ENCODE peak calls at places on chromosomes 6 and 20, in five cellular contexts. W, K, X, T and U are unnamed samples.

GRCh38 chr20:38426006-38426405 is 9.1 kb downstream of the SNHG17 start:
- DNase-seq in T (peak), X (peak), W (no peak), K (no peak), U (no peak)

GRCh38 chr20:13028001-13028400 is 19.2 kb downstream of the SPTLC3 start:
- DNase-seq in K (no peak), W (no peak), T (no peak), X (no peak), U (no peak)

GRCh38 chr20:32227744-32228688 is 20.3 kb downstream of the POFUT1 start:
- DNase-seq in X (no peak), T (peak), W (no peak), K (no peak), U (no peak)

GRCh38 chr6:28764014-28764723 is 159.6 kb downstream of the TRIM27 start:
- DNase-seq in W (no peak), X (no peak), K (no peak), T (no peak), U (no peak)

GRCh38 chr6:73263570-73263909 is 544 bp upstream of the KHDC1 start:
- DNase-seq in W (no peak), T (no peak), K (no peak), X (no peak), U (no peak)

GRCh38 chr6:145731432-145731831 is 3.9 kb downstream of the EPM2A start:
- DNase-seq in W (no peak), T (no peak), K (no peak), X (no peak), U (no peak)

GRCh38 chr20:58719258-58719657 is 26.7 kb downstream of the NPEPL1 start:
- DNase-seq in W (peak), X (no peak), T (no peak), K (no peak), U (peak)

GRCh38 chr6:33750244-33750991 is 3.7 kb upstream of the IP6K3 start:
- DNase-seq in T (no peak), K (no peak), X (no peak), W (no peak), U (no peak)

GRCh38 chr6:165689699-165690098 is 26.7 kb upstream of the PDE10A start:
- DNase-seq in T (no peak), W (no peak), K (no peak), X (no peak), U (no peak)

GRCh38 chr6:10951675-10952282 is 64.9 kb downstream of the SYCP2L start:
- DNase-seq in K (no peak), W (no peak), T (no peak), X (no peak), U (no peak)

GRCh38 chr20:55252525-55252924 is 752.8 kb downstream of the CBLN4 start:
- DNase-seq in T (no peak), W (no peak), K (no peak), X (no peak), U (no peak)

GRCh38 chr6:155310596-155310995 is 3.7 kb downstream of the TFB1M start:
- DNase-seq in X (no peak), T (no peak), K (no peak), W (no peak), U (no peak)

GRCh38 chr6:155026366-155027045 is 31.4 kb downstream of the TIAM2 start:
- DNase-seq in X (peak), K (no peak), T (peak), W (no peak), U (no peak)

GRCh38 chr6:56347526-56347925 is 100.1 kb upstream of the COL21A1 start:
- DNase-seq in T (no peak), K (no peak), X (no peak), W (no peak), U (no peak)

GRCh38 chr6:15945593-15946159 is 183.2 kb upstream of the MYLIP start:
- DNase-seq in W (no peak), K (no peak), T (no peak), X (no peak), U (no peak)

GRCh38 chr20:38645980-38646858 is 44.6 kb downstream of the ARHGAP40 start:
- DNase-seq in W (peak), K (peak), X (peak), T (peak), U (peak)

GRCh38 chr6:113073611-113074191 is 726.6 kb downstream of the RFPL4B start:
- DNase-seq in T (no peak), X (no peak), K (no peak), W (no peak), U (no peak)

GRCh38 chr6:144335914-144336313 is 50.8 kb downstream of the UTRN start:
- DNase-seq in X (no peak), W (no peak), K (no peak), T (no peak), U (no peak)

GRCh38 chr20:53399592-53400335 is 193.9 kb downstream of the ZNF217 start:
- DNase-seq in W (no peak), K (no peak), T (no peak), X (no peak), U (no peak)

GRCh38 chr20:20363449-20364015 is 4.4 kb upstream of the INSM1 start:
- DNase-seq in W (no peak), T (no peak), K (no peak), X (no peak), U (no peak)

GRCh38 chr6:109526905-109527628 is 44.0 kb upstream of the ZBTB24 start:
- DNase-seq in T (peak), W (peak), X (no peak), K (peak), U (no peak)

GRCh38 chr6:134802426-134803058 is 147.4 kb downstream of the ALDH8A1 start:
- DNase-seq in K (no peak), T (no peak), W (no peak), X (no peak), U (no peak)

GRCh38 chr6:25456249-25456648 is 177.1 kb downstream of the CARMIL1 start:
- DNase-seq in T (no peak), K (no peak), W (no peak), X (no peak), U (no peak)

GRCh38 chr6:135179920-135180457 is 1.1 kb upstream of the MYB start:
- DNase-seq in X (no peak), W (no peak), K (no peak), T (no peak), U (no peak)

GRCh38 chr6:43089467-43089866 is 13.4 kb downstream of the PTK7 start:
- DNase-seq in T (no peak), W (no peak), X (no peak), K (no peak), U (no peak)

GRCh38 chr6:30234361-30234760 is 21.2 kb upstream of the TRIM26 start:
- DNase-seq in K (no peak), X (no peak), W (no peak), T (no peak), U (no peak)

GRCh38 chr6:90238663-90239542 is 57.7 kb downstream of the BACH2 start:
- DNase-seq in W (no peak), T (no peak), X (no peak), K (no peak), U (no peak)

GRCh38 chr20:44400671-44401051 is 45.2 kb downstream of the HNF4A start:
- DNase-seq in K (no peak), X (no peak), T (no peak), W (no peak), U (no peak)

GRCh38 chr6:36938536-36938935 is 16.0 kb upstream of the PI16 start:
- DNase-seq in T (no peak), X (no peak), K (no peak), W (no peak), U (no peak)

GRCh38 chr6:163731215-163732013 is 316.9 kb downstream of the QKI start:
- DNase-seq in K (no peak), X (no peak), W (no peak), T (no peak), U (no peak)

GRCh38 chr20:39112196-39112743 is 150.1 kb downstream of the DHX35 start:
- DNase-seq in K (no peak), X (no peak), W (peak), T (peak), U (no peak)

GRCh38 chr6:26311385-26312095 is 53.5 kb upstream of the BTN3A2 start:
- DNase-seq in K (peak), W (no peak), X (no peak), T (peak), U (no peak)

GRCh38 chr6:52232990-52233389 is 11.3 kb downstream of the IL17F start:
- DNase-seq in X (no peak), W (no peak), T (no peak), K (no peak), U (no peak)

GRCh38 chr20:20212675-20213096 is 155.2 kb upstream of the INSM1 start:
- DNase-seq in X (no peak), K (no peak), W (no peak), T (no peak), U (no peak)

GRCh38 chr6:71349395-71349794 is 60.8 kb downstream of the OGFRL1 start:
- DNase-seq in K (no peak), T (no peak), W (no peak), X (no peak), U (no peak)

GRCh38 chr20:44704551-44704971 is 10.6 kb upstream of the CCN5 start:
- DNase-seq in T (peak), K (no peak), W (no peak), X (no peak), U (no peak)

GRCh38 chr6:166786704-166787293 is 159.7 kb upstream of the RPS6KA2 start:
- DNase-seq in K (no peak), X (no peak), T (peak), W (peak), U (no peak)

GRCh38 chr6:107701231-107701630 is 122.9 kb downstream of the SCML4 start:
- DNase-seq in T (no peak), W (no peak), K (no peak), X (no peak), U (no peak)

GRCh38 chr6:107697682-107698081 is 126.4 kb downstream of the SCML4 start:
- DNase-seq in K (no peak), T (no peak), W (no peak), X (no peak), U (no peak)

GRCh38 chr6:107699191-107700015 is 124.7 kb downstream of the SCML4 start:
- DNase-seq in W (no peak), X (no peak), K (no peak), T (no peak), U (no peak)

GRCh38 chr6:107698146-107698545 is 126.0 kb downstream of the SCML4 start:
- DNase-seq in T (no peak), W (no peak), X (no peak), K (no peak), U (no peak)

GRCh38 chr6:107700016-107700335 is 124.1 kb downstream of the SCML4 start:
- DNase-seq in K (no peak), X (no peak), W (no peak), T (no peak), U (no peak)
- TF ChIP-seq CTCF in K (no peak), X (no peak), W (no peak), T (no peak), U (no peak)

DNA sequence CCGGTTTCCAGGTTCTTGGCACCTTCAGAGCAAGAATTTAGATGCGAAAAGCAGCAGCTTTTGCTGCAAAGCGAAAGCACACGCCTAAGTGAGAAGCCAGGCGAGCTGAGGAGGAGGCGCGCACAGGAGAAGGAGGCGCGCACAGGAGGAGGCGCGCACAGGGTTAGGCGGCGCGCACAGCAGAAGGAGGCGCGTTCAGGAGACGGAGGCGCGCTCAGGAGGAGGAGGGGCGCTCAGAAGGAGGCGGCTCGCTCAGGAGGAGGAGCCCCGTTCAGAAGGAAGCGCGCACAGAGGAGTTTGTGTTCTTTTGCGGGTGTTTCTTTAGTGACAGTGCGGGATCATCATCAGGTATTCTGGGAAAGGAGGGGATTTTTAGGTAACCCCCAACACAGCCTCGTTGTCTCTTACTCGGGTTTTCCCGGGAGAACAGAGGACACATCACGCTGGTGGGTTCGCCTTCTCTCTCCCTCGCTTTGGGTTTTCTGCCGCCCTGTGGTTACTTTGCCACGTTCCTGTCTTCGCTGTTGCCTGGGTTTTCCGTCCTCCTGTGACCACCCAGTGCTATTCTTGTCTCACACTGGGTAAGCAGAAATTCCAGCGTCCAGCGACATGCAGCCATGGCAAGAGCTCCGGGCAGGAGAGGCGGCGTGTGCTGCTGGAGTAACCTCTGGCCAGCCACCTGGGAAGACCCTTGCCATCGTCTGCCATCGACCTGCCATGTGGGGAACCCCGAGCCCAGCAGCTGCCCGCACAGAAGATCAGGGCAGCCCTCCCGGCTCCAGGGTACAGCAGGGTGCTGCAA is 47.0 kb downstream of the WDR27 start:
- DNase-seq in W (peak), X (peak), K (peak), T (peak), U (no peak)
- TF ChIP-seq CTCF in W (no peak), X (peak), K (no peak), T (peak), U (peak)

DNA sequence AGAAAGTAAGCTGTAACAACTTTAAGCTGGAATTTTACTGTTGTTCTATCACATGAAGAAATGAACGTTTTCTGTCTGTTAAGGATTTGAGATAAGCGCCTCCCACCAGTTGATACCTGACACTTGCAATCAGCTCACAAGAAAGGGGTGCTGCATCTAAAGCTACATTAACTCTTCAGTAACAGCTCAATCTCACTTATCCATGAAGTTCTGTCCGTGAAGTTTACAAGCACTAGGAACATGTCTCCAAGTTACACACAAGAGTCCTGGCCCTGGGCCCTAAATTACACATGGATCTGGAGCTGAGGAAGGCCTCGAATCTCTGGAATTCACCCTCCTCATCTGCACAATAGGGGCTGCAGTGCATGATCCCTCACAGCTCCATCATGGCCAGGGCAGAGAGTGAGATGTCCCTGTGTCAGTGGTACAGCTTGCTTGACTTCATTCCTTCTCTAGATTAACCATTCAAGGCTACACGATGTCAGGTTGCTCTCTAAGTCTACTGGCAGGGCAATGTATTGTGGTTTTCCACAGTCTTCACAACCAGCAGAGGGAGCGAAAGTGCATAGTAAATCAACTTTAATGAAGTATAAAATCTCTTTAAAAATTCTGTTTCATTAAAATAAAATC is 182.4 kb upstream of the MCHR2 start:
- DNase-seq in W (no peak), T (peak), X (no peak), K (no peak), U (no peak)
- TF ChIP-seq CTCF in W (no peak), T (no peak), X (peak), K (no peak), U (peak)

GRCh38 chr20:47854687-47855212 is 69.5 kb upstream of the SULF2 start:
- DNase-seq in X (no peak), T (peak), K (no peak), W (no peak), U (no peak)
- TF ChIP-seq CTCF in X (no peak), T (peak), K (no peak), W (no peak), U (peak)

GRCh38 chr20:50746138-50746940 is 15.0 kb downstream of the PARD6B start:
- DNase-seq in X (no peak), W (peak), T (no peak), K (no peak), U (peak)

GRCh38 chr20:50743087-50743486 is 11.7 kb downstream of the PARD6B start:
- DNase-seq in K (no peak), W (no peak), X (no peak), T (no peak), U (no peak)

GRCh38 chr20:50747275-50747674 is 15.9 kb downstream of the PARD6B start:
- DNase-seq in T (no peak), W (no peak), X (no peak), K (no peak), U (no peak)

GRCh38 chr20:50745634-50746137 is 14.3 kb downstream of the PARD6B start:
- DNase-seq in X (no peak), K (no peak), W (peak), T (no peak), U (peak)

DNA sequence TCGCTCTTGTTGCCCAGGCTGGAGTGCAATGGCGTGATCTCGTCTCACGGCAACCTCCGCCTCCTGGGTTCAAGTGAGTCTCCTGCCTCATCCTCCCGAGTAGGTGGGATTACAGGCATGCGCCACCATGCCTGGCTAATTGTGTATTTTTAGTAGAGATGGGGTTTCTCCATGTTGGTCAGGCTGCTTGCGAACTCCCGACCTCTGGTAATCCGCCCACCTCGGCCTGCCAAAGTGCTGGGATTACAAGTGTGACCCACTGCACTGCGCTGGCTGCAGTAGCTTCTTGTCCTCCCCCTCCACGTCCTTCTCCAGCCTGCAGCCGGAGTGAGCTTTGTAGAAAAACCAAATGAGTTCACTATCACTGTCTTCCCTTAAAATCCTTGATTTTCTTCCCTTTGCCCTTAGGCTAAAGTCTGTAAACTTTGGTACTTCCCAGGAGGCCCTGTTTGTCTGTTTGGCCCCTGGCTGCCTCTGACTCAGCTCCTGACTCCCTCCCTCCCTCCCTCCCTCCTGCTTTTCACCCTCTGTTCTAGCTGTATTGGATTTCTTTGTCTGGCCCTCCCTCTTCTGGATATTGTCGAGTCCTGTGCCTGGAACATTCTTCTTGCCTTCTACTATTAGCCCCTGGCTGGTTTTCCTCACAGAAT is 12.9 kb downstream of the PARD6B start:
- DNase-seq in T (peak), K (no peak), W (peak), X (peak), U (peak)
- TF ChIP-seq CTCF in T (peak), K (no peak), W (no peak), X (peak), U (no peak)